ENCODE peak calls at places on chromosomes 11 and 22, in four cellular contexts. One of them, this sample, is unnamed.

GRCh38 chr11:96357794-96358193 is 14.8 kb upstream of the MAML2 start:
- DNase-seq in CD8-positive, alpha-beta T cell: no peak
- DNase-seq in esophagus muscularis mucosa: no peak
- DNase-seq in IMR-90: no peak
- DNase-seq in this sample: no peak

GRCh38 chr11:1105183-1105565 is 30.5 kb downstream of the MUC2 start:
- DNase-seq in CD8-positive, alpha-beta T cell: no peak
- DNase-seq in esophagus muscularis mucosa: no peak
- DNase-seq in IMR-90: no peak
- DNase-seq in this sample: no peak

GRCh38 chr11:126307706-126308105 is 3.8 kb downstream of the DCPS start:
- DNase-seq in CD8-positive, alpha-beta T cell: no peak
- DNase-seq in esophagus muscularis mucosa: no peak
- DNase-seq in IMR-90: peak; percentile 58
- DNase-seq in this sample: peak; percentile 66

GRCh38 chr11:122778148-122778547 is 60.2 kb upstream of the CRTAM start:
- DNase-seq in CD8-positive, alpha-beta T cell: no peak
- DNase-seq in esophagus muscularis mucosa: no peak
- DNase-seq in IMR-90: peak; percentile 65
- DNase-seq in this sample: no peak

GRCh38 chr22:23204541-23205157 is 24.3 kb downstream of the BCR start:
- DNase-seq in CD8-positive, alpha-beta T cell: no peak
- DNase-seq in esophagus muscularis mucosa: no peak
- DNase-seq in IMR-90: no peak
- DNase-seq in this sample: no peak

GRCh38 chr11:73875380-73875779 is 1.3 kb downstream of the COA4 start:
- DNase-seq in CD8-positive, alpha-beta T cell: no peak
- DNase-seq in esophagus muscularis mucosa: no peak
- DNase-seq in IMR-90: no peak
- DNase-seq in this sample: no peak

GRCh38 chr22:50673231-50674126 is 856 bp downstream of the SHANK3 start:
- DNase-seq in CD8-positive, alpha-beta T cell: no peak
- DNase-seq in esophagus muscularis mucosa: peak; percentile 80
- DNase-seq in IMR-90: no peak
- DNase-seq in this sample: no peak

GRCh38 chr22:42544686-42545085 is 9.1 kb upstream of the SERHL2 start:
- DNase-seq in CD8-positive, alpha-beta T cell: no peak
- DNase-seq in esophagus muscularis mucosa: no peak
- DNase-seq in IMR-90: peak; percentile 24
- DNase-seq in this sample: peak; percentile 16

GRCh38 chr11:112902411-112903011 is 58.7 kb upstream of the NCAM1 start:
- DNase-seq in CD8-positive, alpha-beta T cell: no peak
- DNase-seq in esophagus muscularis mucosa: no peak
- DNase-seq in IMR-90: no peak
- DNase-seq in this sample: no peak

GRCh38 chr11:119625206-119625988 is 103.6 kb downstream of the NECTIN1 start:
- DNase-seq in CD8-positive, alpha-beta T cell: no peak
- DNase-seq in esophagus muscularis mucosa: no peak
- DNase-seq in IMR-90: no peak
- DNase-seq in this sample: no peak

GRCh38 chr11:119623682-119624081 is 105.3 kb downstream of the NECTIN1 start:
- DNase-seq in CD8-positive, alpha-beta T cell: no peak
- DNase-seq in esophagus muscularis mucosa: no peak
- DNase-seq in IMR-90: no peak
- DNase-seq in this sample: no peak

GRCh38 chr11:119626197-119626909 is 102.6 kb downstream of the NECTIN1 start:
- DNase-seq in CD8-positive, alpha-beta T cell: no peak
- DNase-seq in esophagus muscularis mucosa: no peak
- DNase-seq in IMR-90: no peak
- DNase-seq in this sample: no peak

GRCh38 chr11:119622454-119623143 is 106.4 kb downstream of the NECTIN1 start:
- DNase-seq in CD8-positive, alpha-beta T cell: no peak
- DNase-seq in esophagus muscularis mucosa: no peak
- DNase-seq in IMR-90: no peak
- DNase-seq in this sample: no peak

DNA sequence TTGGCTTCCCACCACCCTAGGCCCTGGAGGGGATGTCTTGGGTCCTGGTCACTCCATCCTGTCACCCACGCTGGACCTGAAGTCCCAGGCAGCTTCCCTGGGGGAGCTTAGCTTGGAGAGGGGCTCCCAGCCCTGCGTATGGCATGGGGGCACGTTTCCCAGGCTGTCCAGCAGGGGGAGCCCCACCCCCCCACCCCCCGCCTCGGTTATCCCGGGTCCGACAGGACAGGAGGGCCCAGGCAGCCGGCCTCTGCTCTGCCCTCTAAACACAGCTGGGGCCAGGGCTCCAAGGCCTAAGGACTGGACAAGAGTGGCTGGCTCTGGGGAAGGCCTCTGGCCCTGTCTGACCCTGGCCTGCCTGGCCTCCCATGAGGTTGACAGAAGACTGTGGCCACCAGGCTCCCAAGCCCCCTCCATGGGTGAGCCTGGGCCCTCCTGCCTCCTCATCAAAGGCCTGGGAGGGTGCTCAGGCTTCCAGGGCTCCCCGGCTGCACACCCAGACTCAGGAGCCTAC is 104.8 kb downstream of the NECTIN1 start:
- DNase-seq in CD8-positive, alpha-beta T cell: no peak
- DNase-seq in esophagus muscularis mucosa: no peak
- DNase-seq in IMR-90: no peak
- DNase-seq in this sample: no peak
- TF ChIP-seq CTCF in CD8-positive, alpha-beta T cell: peak; percentile 66
- TF ChIP-seq CTCF in esophagus muscularis mucosa: no peak
- TF ChIP-seq CTCF in IMR-90: peak; percentile 22
- TF ChIP-seq CTCF in this sample: peak; percentile 45

DNA sequence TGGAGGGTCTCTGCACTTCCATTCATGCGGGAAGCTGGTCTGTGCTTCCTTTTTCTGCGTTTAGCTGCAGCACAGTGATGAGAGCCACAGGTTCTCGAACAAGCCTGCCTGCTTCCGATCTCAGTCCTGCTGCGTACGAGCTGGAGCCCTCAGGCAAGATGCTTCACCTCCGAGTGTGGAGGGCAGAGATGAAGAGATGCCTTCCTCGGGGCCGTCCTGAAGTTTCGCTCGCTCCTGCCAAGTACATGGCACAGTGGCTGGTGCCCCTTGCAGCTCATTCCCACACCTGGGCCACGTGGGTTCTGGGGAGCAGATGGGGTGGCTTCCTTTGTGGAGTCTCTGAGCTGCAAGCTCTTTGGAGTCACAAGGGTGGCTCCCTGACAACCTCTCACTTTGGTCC is 19.5 kb upstream of the TESMIN start:
- DNase-seq in CD8-positive, alpha-beta T cell: no peak
- DNase-seq in esophagus muscularis mucosa: no peak
- DNase-seq in IMR-90: no peak
- DNase-seq in this sample: no peak
- H3K27ac ChIP-seq in CD8-positive, alpha-beta T cell: no peak overlapping the region
- H3K27ac ChIP-seq in esophagus muscularis mucosa: no peak overlapping the region
- H3K27ac ChIP-seq in IMR-90: no peak overlapping the region
- H3K27ac ChIP-seq in this sample: no peak overlapping the region

DNA sequence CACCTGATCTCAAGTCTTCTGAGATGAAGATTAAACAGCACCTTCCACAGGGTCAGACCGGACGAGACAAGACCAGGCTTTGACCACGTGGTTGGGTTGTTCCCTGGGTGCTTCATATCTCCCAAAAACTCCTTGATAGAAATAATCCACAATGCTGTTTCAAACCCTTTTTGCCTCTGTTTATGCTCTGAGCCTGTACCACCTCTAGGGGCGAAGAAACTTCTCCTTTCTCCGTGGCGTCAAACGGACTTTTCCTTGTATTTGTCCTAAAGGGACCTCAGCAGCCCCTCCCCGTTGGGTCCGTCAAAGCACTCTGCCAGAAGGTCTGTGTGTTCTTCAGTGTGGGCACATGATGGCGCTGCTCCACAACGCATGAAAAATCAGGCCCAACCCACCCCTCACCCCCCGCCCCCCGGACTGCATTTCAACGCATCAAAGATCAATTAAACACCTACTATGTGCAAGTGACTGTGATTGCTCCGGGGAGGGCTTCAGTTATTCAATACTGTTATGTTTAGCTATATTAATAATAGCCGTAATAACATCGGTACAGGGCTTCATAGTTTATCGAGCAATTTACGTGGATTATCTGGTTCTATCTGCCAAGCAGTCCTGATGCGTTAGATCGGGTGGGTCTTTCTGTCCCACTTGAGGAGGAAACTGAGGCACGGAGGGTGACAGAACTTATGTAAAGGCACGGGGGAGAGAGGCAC is 17.3 kb upstream of the EIF3D start:
- DNase-seq in CD8-positive, alpha-beta T cell: no peak
- DNase-seq in esophagus muscularis mucosa: no peak
- DNase-seq in IMR-90: peak; percentile 62
- DNase-seq in this sample: peak; percentile 63
- TF ChIP-seq CTCF in CD8-positive, alpha-beta T cell: peak; percentile 28
- TF ChIP-seq CTCF in esophagus muscularis mucosa: peak; percentile 30
- TF ChIP-seq CTCF in IMR-90: peak; percentile 62
- TF ChIP-seq CTCF in this sample: peak; percentile 61

GRCh38 chr22:24400726-24401596 is 26.4 kb upstream of the ADORA2A start:
- DNase-seq in CD8-positive, alpha-beta T cell: no peak
- DNase-seq in esophagus muscularis mucosa: no peak
- DNase-seq in IMR-90: peak; percentile 45
- DNase-seq in this sample: peak; percentile 34

GRCh38 chr22:24402460-24403192 is 24.8 kb upstream of the ADORA2A start:
- DNase-seq in CD8-positive, alpha-beta T cell: no peak
- DNase-seq in esophagus muscularis mucosa: no peak
- DNase-seq in IMR-90: peak; percentile 94
- DNase-seq in this sample: peak; percentile 86

GRCh38 chr22:24404561-24405275 is 22.7 kb upstream of the ADORA2A start:
- DNase-seq in CD8-positive, alpha-beta T cell: no peak
- DNase-seq in esophagus muscularis mucosa: no peak
- DNase-seq in IMR-90: no peak
- DNase-seq in this sample: no peak

GRCh38 chr22:24400037-24400725 is 27.2 kb upstream of the ADORA2A start:
- DNase-seq in CD8-positive, alpha-beta T cell: no peak
- DNase-seq in esophagus muscularis mucosa: no peak
- DNase-seq in IMR-90: no peak
- DNase-seq in this sample: no peak

GRCh38 chr22:24401824-24402434 is 25.5 kb upstream of the ADORA2A start:
- DNase-seq in CD8-positive, alpha-beta T cell: no peak
- DNase-seq in esophagus muscularis mucosa: no peak
- DNase-seq in IMR-90: no peak
- DNase-seq in this sample: no peak
- H3K27ac ChIP-seq in CD8-positive, alpha-beta T cell: no peak overlapping the region
- H3K27ac ChIP-seq in esophagus muscularis mucosa: peak overlapping the region; percentile 42
- H3K27ac ChIP-seq in IMR-90: no peak overlapping the region
- H3K27ac ChIP-seq in this sample: no peak overlapping the region

DNA sequence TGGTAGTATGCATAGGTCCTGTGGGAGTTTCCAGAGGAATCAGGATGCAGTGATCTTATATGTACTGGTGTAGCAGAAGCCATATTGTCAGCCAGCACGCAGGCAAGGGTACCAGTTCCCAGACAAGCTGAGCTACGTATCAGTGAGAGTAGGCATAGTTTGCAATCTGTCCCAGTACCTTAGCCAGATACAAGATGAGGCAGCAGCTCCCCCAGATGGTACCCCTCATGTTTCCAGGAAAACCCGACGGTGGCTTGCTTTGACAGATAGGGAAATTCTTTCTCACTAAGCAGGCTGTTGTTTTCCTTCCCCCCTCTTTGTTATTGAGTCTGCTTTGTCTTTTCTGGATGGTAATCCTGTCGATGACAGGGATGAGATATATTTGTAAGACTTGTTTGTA is 109.7 kb upstream of the RRM1 start:
- DNase-seq in CD8-positive, alpha-beta T cell: no peak
- DNase-seq in esophagus muscularis mucosa: no peak
- DNase-seq in IMR-90: peak; percentile 17
- DNase-seq in this sample: peak; percentile 8
- TF ChIP-seq CTCF in CD8-positive, alpha-beta T cell: peak; percentile 21
- TF ChIP-seq CTCF in esophagus muscularis mucosa: no peak
- TF ChIP-seq CTCF in IMR-90: peak; percentile 29
- TF ChIP-seq CTCF in this sample: no peak

GRCh38 chr22:30880181-30880601 is 88.4 kb downstream of the MORC2 start:
- DNase-seq in CD8-positive, alpha-beta T cell: no peak
- DNase-seq in esophagus muscularis mucosa: no peak
- DNase-seq in IMR-90: no peak
- DNase-seq in this sample: no peak

GRCh38 chr22:30881361-30882180 is 87.0 kb downstream of the MORC2 start:
- DNase-seq in CD8-positive, alpha-beta T cell: no peak
- DNase-seq in esophagus muscularis mucosa: no peak
- DNase-seq in IMR-90: no peak
- DNase-seq in this sample: no peak

GRCh38 chr22:30879398-30879797 is 89.2 kb downstream of the MORC2 start:
- DNase-seq in CD8-positive, alpha-beta T cell: no peak
- DNase-seq in esophagus muscularis mucosa: no peak
- DNase-seq in IMR-90: no peak
- DNase-seq in this sample: no peak

GRCh38 chr22:30882181-30882771 is 86.3 kb downstream of the MORC2 start:
- DNase-seq in CD8-positive, alpha-beta T cell: no peak
- DNase-seq in esophagus muscularis mucosa: no peak
- DNase-seq in IMR-90: no peak
- DNase-seq in this sample: no peak

GRCh38 chr22:30880847-30881246 is 87.7 kb downstream of the MORC2 start:
- DNase-seq in CD8-positive, alpha-beta T cell: no peak
- DNase-seq in esophagus muscularis mucosa: no peak
- DNase-seq in IMR-90: no peak
- DNase-seq in this sample: no peak
- H3K27ac ChIP-seq in CD8-positive, alpha-beta T cell: no peak overlapping the region
- H3K27ac ChIP-seq in esophagus muscularis mucosa: no peak overlapping the region
- H3K27ac ChIP-seq in IMR-90: no peak overlapping the region
- H3K27ac ChIP-seq in this sample: no peak overlapping the region

DNA sequence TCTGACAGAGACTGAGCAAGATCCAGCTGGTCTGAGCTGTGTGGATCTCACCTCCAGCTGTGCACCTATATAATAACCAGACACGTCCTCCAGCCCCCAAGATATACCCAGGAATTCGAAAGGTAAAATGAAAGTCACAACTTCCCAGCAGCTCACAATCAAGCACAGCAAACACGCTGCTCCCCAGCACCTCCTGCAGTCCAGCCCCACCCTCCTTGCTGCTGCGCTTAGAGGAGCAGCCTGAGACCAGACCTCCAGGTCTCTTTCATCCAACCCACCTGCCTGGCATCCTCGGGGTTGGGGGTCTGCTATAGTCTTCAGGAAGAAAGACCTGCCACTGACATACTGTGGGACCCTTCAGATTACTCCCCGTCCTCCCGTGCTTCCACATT is 3.0 kb upstream of the APOL4 start:
- DNase-seq in CD8-positive, alpha-beta T cell: no peak
- DNase-seq in esophagus muscularis mucosa: no peak
- DNase-seq in IMR-90: no peak
- DNase-seq in this sample: no peak
- TF ChIP-seq CTCF in CD8-positive, alpha-beta T cell: no peak
- TF ChIP-seq CTCF in esophagus muscularis mucosa: no peak
- TF ChIP-seq CTCF in IMR-90: no peak
- TF ChIP-seq CTCF in this sample: no peak

GRCh38 chr11:65796726-65797601 is 10.1 kb downstream of the OVOL1 start:
- DNase-seq in CD8-positive, alpha-beta T cell: no peak
- DNase-seq in esophagus muscularis mucosa: no peak
- DNase-seq in IMR-90: peak; percentile 20
- DNase-seq in this sample: no peak
- H3K27ac ChIP-seq in CD8-positive, alpha-beta T cell: no peak overlapping the region
- H3K27ac ChIP-seq in esophagus muscularis mucosa: no peak overlapping the region
- H3K27ac ChIP-seq in IMR-90: no peak overlapping the region
- H3K27ac ChIP-seq in this sample: no peak overlapping the region